ENCODE peak calls at places on chromosome 1, in four cellular contexts. W is K562, I is neural progenitor cell, C is PC-3. Y is an unnamed sample.

GRCh38 chr1:200890818-200891773 is 3.6 kb upstream of the INAVA start:
- DNase-seq in C (peak; percentile 95), W (no peak), I (peak; percentile 91), Y (no peak)

GRCh38 chr1:186375152-186375928 is at the start of the genes ODR4 and TPR:
- DNase-seq in C (peak; percentile 96), W (peak; percentile 100), I (peak; percentile 99), Y (peak; percentile 98)

GRCh38 chr1:205775717-205776056 is 405 bp upstream of the RAB29 start:
- DNase-seq in W (peak; percentile 14), C (peak; percentile 39), I (no peak), Y (no peak)

GRCh38 chr1:27129225-27129624 is 25.7 kb downstream of the SLC9A1 start:
- DNase-seq in W (no peak), I (no peak), C (no peak), Y (no peak)

GRCh38 chr1:246295340-246295739 is 211.7 kb downstream of the SMYD3 start:
- DNase-seq in W (no peak), I (no peak), C (no peak), Y (no peak)

GRCh38 chr1:29361686-29362085 is 125.4 kb downstream of the PTPRU start:
- DNase-seq in W (no peak), C (no peak), I (no peak), Y (no peak)

GRCh38 chr1:14010431-14010830 is 310.4 kb downstream of the PRDM2 start:
- DNase-seq in C (no peak), W (no peak), I (no peak), Y (no peak)

GRCh38 chr1:2821970-2822620 is 20.6 kb upstream of the TTC34 start:
- DNase-seq in C (peak; percentile 41), I (no peak), W (peak; percentile 34), Y (peak; percentile 41)

DNA sequence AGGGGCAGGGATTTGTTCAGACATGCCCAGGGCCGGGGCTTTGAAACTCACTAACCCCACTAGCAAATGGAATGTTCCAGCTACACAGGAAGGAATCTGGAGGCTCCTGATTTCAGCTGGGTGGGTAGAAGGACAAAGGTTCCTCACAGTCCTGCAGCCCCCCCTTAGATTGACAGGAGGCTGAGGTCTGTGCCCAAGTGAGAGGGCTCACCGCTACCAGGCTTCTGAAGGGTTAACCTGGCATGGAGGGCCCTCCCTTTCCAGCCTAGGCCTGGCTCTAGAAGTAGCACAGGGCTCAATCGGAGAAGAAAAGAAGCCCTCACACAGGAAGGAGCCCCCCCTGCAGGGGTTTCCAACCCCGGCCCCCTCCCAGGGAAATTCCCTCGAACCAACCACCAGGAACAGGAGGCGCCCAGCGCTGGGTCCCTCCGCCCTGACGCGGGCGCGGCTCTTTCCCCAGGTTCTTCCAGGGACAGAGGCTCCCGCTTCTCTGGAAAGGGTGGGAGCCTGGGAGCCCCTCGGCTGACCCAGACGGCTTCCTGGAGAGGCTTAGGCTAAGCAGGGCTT is 3.3 kb downstream of the EPHA2 start:
- DNase-seq in W (no peak), C (no peak), I (peak; percentile 82), Y (no peak)
- H3K4me3 ChIP-seq in W (no peak overlapping the region), C (peak overlapping the region; percentile 83), I (peak overlapping the region; percentile 77), Y (no peak overlapping the region)

GRCh38 chr1:111486431-111486830 is 12.6 kb downstream of the C1orf162 start:
- DNase-seq in I (no peak), W (no peak), C (peak; percentile 69), Y (no peak)
- H3K4me2 ChIP-seq in I (no peak overlapping the region), W (no peak overlapping the region), C (peak overlapping the region; percentile 2), Y (no peak overlapping the region)

GRCh38 chr1:212952596-212952995 is 2.3 kb downstream of the VASH2 start:
- DNase-seq in C (no peak), W (no peak), I (no peak), Y (no peak)
- H3K27me3 ChIP-seq in C (no peaks in the 10 kb centered on the region), W (peaks cover 70% of the 10 kb centered on the region), I (peaks cover 37% of the 10 kb centered on the region), Y (peaks cover 15% of the 10 kb centered on the region)

GRCh38 chr1:234654002-234654733 is 44.2 kb upstream of the IRF2BP2 start:
- DNase-seq in C (no peak), W (no peak), I (no peak), Y (no peak)

GRCh38 chr1:234656070-234656875 is 46.3 kb upstream of the IRF2BP2 start:
- DNase-seq in W (no peak), C (no peak), I (no peak), Y (no peak)

GRCh38 chr1:234656981-234657651 is 47.1 kb upstream of the IRF2BP2 start:
- DNase-seq in C (peak; percentile 97), W (peak; percentile 55), I (no peak), Y (no peak)

GRCh38 chr1:234658143-234658542 is 48.2 kb upstream of the IRF2BP2 start:
- DNase-seq in I (peak; percentile 46), W (no peak), C (peak; percentile 89), Y (no peak)

GRCh38 chr1:234655328-234656069 is 45.5 kb upstream of the IRF2BP2 start:
- DNase-seq in W (no peak), I (no peak), C (no peak), Y (no peak)
- H3K4me3 ChIP-seq in W (no peak overlapping the region), I (no peak overlapping the region), C (no peak overlapping the region), Y (no peak overlapping the region)

DNA sequence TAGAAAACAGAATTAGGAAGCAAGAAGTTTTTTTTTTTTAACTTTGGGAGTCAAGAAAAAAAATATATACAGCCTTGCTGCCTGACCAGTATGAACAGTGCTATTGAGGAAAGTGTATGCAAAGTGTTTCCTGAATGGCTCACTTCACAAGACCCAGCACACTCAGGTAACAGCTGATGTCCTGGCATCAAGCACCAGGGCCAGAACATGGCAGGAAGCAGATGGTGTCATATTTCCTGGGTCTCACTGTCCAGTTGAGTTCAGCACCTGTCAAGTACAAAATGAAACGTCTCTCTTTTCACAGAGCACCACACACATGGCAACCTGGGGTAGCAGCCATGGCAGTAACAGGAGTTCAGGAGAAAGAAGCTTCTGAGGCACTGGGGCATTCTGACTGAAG is 372.3 kb downstream of the TTLL7 start:
- DNase-seq in W (no peak), C (no peak), I (no peak), Y (no peak)
- H3K4me2 ChIP-seq in W (no peak overlapping the region), C (no peak overlapping the region), I (peak overlapping the region; percentile 31), Y (no peak overlapping the region)

DNA sequence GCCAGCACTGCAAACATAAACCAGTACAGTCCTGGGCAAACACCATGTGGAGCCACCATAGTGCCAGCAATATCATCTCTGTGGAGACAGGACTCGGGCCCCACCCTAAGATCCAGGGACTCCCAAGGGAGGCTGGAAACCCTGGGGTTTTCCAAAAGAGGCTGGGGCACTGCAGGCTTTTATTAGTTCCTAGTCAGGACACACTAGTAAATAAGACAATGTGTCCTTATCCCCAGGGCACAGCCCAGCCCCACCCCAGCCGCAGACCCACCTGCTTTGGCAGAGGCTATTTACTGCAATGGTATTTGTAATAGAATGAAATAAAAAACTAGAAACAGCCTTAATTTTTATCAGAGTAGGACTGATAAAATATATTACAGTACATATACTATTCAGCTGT is 486 bp upstream of the GJB3 start:
- DNase-seq in W (no peak), I (no peak), C (peak; percentile 34), Y (no peak)
- H3K27me3 ChIP-seq in W (peaks cover 47% of the 10 kb centered on the region), I (peaks cover 62% of the 10 kb centered on the region), C (no peaks in the 10 kb centered on the region), Y (peaks cover 10% of the 10 kb centered on the region)

GRCh38 chr1:226702318-226702956 is 36.6 kb downstream of the ITPKB start:
- DNase-seq in C (peak; percentile 57), I (no peak), W (no peak), Y (no peak)

GRCh38 chr1:226706664-226707063 is 32.4 kb downstream of the ITPKB start:
- DNase-seq in W (no peak), I (no peak), C (no peak), Y (no peak)

GRCh38 chr1:226704169-226704921 is 34.7 kb downstream of the ITPKB start:
- DNase-seq in C (no peak), W (no peak), I (no peak), Y (no peak)

GRCh38 chr1:226700861-226701260 is 38.2 kb downstream of the ITPKB start:
- DNase-seq in C (no peak), W (no peak), I (no peak), Y (no peak)

GRCh38 chr1:226702957-226703831 is 35.9 kb downstream of the ITPKB start:
- DNase-seq in W (peak; percentile 49), C (peak; percentile 64), I (peak; percentile 85), Y (peak; percentile 81)
- H3K4me3 ChIP-seq in W (peak overlapping the region; percentile 31), C (peak overlapping the region; percentile 65), I (peak overlapping the region; percentile 41), Y (peak overlapping the region; percentile 93)

GRCh38 chr1:1246601-1247340 is at the start of gene C1QTNF12:
- DNase-seq in W (no peak), C (no peak), I (peak; percentile 64), Y (no peak)
- H3K4me2 ChIP-seq in W (no peak within 1 kb of the TSS), C (no peak within 1 kb of the TSS), I (peak within 1 kb of the TSS; percentile 68), Y (no peak within 1 kb of the TSS)

DNA sequence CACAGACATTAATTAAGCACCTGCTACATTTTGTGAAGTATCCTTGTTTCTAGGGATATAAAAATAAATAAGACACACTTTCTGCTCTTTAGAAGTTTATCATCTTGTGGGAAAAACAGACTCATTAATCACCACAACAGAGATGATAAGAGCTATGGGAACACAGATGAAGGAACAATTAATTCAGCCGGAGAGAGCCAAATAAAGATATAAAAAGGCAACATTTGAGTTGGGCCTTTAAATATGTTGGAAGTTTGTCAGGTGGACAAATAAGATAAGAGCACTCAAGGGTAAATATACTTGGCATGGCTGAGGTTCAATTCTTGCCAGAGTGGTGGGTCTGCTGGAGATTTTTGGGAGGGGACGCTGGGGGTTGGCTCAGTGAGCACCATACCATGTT is 34.2 kb upstream of the VTCN1 start:
- DNase-seq in I (no peak), W (no peak), C (no peak), Y (no peak)
- H3K27me3 ChIP-seq in I (no peaks in the 10 kb centered on the region), W (peaks cover 9% of the 10 kb centered on the region), C (peaks cover 18% of the 10 kb centered on the region), Y (peaks cover 12% of the 10 kb centered on the region)

DNA sequence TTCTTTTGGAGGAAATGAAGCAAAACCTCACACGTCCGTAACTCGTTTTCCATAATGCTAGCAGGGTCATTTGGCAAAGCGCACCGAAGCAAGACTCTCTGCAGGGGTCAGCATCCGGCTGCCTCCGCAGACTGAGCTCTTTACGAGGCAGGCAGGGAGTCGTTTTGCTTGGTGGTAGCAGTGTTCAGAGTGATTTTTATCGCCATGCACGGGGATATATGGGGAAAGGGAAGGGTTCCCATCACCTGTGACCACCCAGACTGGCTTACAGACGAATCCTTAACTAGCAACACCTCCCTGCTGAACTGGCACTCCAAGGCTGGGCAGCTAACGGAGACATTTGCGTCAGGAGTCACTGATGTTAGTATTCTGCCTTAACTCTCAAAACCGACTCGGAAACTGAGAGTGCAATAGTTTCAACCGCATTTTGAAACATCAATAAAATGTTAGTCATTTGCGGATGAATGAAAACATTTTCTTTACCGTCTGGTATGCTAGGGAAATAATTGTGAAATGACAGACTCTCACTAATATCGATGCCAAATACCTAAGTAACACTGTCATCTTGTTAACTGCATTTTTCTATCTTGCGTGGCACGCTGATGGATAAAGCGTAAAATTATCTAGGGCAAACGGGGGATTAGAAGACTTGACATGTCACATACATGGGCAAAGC is 2.2 kb upstream of the NEGR1 start:
- DNase-seq in W (no peak), C (peak; percentile 97), I (peak; percentile 76), Y (peak; percentile 64)
- H3K4me3 ChIP-seq in W (no peak overlapping the region), C (peak overlapping the region; percentile 95), I (peak overlapping the region; percentile 69), Y (peak overlapping the region; percentile 79)

Y was measured in DND-41.